ENCODE peak calls at places on chromosomes 3 and 15, in eight cellular contexts. S is AG10803, J is left ventricle myocardium inferior, K is uterus, G is heart left ventricle, Y is pancreas, U is fibroblast of the aortic adventitia, T is bronchial epithelial cell. N is an unnamed sample.

GRCh38 chr3:177875786-177876476 is 660.3 kb upstream of the KCNMB2 start:
- DNase-seq in S (peak; percentile 81), J (no peak), K (no peak), G (no peak), Y (no peak), U (peak; percentile 34), T (no peak), N (no peak)

GRCh38 chr15:45573961-45574629 is 13.1 kb upstream of the BLOC1S6 start:
- DNase-seq in S (peak; percentile 5), J (no peak), K (no peak), G (no peak), Y (no peak), U (peak; percentile 2), T (no peak), N (no peak)

GRCh38 chr15:73866481-73866880 is 6.9 kb upstream of the TBC1D21 start:
- DNase-seq in S (no peak), J (no peak), K (no peak), G (no peak), Y (no peak), U (no peak), T (no peak), N (no peak)

GRCh38 chr15:82540984-82541431 is 751 bp upstream of the RPS17 start:
- DNase-seq in S (no peak), J (no peak), K (peak; percentile 29), G (no peak), Y (no peak), U (peak; percentile 35), T (peak; percentile 40), N (peak; percentile 54)

GRCh38 chr3:72338942-72339749 is 509.1 kb downstream of the SHQ1 start:
- DNase-seq in S (peak; percentile 90), J (peak; percentile 22), K (peak; percentile 43), G (no peak), Y (no peak), U (peak; percentile 87), T (peak; percentile 96), N (peak; percentile 98)

GRCh38 chr15:61892140-61892539 is 168.1 kb downstream of the VPS13C start:
- DNase-seq in S (no peak), J (no peak), K (no peak), G (no peak), Y (no peak), U (no peak), T (no peak), N (no peak)

GRCh38 chr15:48101376-48101961 is 19.3 kb upstream of the SLC24A5 start:
- DNase-seq in S (no peak), J (no peak), K (no peak), G (no peak), Y (no peak), U (peak; percentile 9), T (no peak), N (no peak)

GRCh38 chr3:71066849-71067261 is 516.7 kb downstream of the FOXP1 start:
- DNase-seq in S (peak; percentile 59), J (no peak), K (no peak), G (no peak), Y (no peak), U (peak; percentile 71), T (peak; percentile 78), N (peak; percentile 69)

GRCh38 chr3:42668793-42669217 is 15.3 kb downstream of the ZBTB47 start:
- DNase-seq in S (peak; percentile 41), J (no peak), K (peak; percentile 13), G (no peak), Y (no peak), U (peak; percentile 36), T (peak; percentile 44), N (peak; percentile 65)

GRCh38 chr15:24676431-24676830 is 856 bp downstream of the NPAP1 start:
- DNase-seq in S (no peak), J (no peak), K (no peak), G (no peak), Y (no peak), U (no peak), T (no peak), N (no peak)

GRCh38 chr3:160403796-160404510 is 4.5 kb downstream of the SMC4 start:
- DNase-seq in S (no peak), J (no peak), K (no peak), G (no peak), Y (no peak), U (peak; percentile 51), T (no peak), N (peak; percentile 9)

GRCh38 chr3:173395073-173395411 is 2.5 kb upstream of the NLGN1 start:
- DNase-seq in S (no peak), J (peak; percentile 19), K (no peak), G (no peak), Y (no peak), U (no peak), T (peak; percentile 78), N (peak; percentile 62)

GRCh38 chr3:99482191-99482590 is 156.2 kb upstream of the COL8A1 start:
- DNase-seq in S (no peak), J (no peak), K (no peak), G (no peak), Y (no peak), U (no peak), T (peak; percentile 52), N (no peak)

GRCh38 chr15:74185949-74186348 is 12.4 kb downstream of the ISLR start:
- DNase-seq in S (no peak), J (peak; percentile 2), K (no peak), G (no peak), Y (no peak), U (no peak), T (peak; percentile 68), N (peak; percentile 72)

GRCh38 chr3:77051927-77052542 is 12.1 kb downstream of the ROBO2 start:
- DNase-seq in S (no peak), J (no peak), K (no peak), G (no peak), Y (no peak), U (no peak), T (no peak), N (no peak)

GRCh38 chr15:84981711-84982300 is at the start of gene PDE8A:
- DNase-seq in S (peak; percentile 54), J (peak; percentile 58), K (no peak), G (peak; percentile 29), Y (no peak), U (no peak), T (no peak), N (peak; percentile 50)

GRCh38 chr3:16504692-16505091 is 8.8 kb downstream of the RFTN1 start:
- DNase-seq in S (no peak), J (no peak), K (no peak), G (no peak), Y (no peak), U (no peak), T (no peak), N (no peak)

GRCh38 chr15:39931615-39932014 is 2.3 kb upstream of the EIF2AK4 start:
- DNase-seq in S (no peak), J (no peak), K (no peak), G (no peak), Y (no peak), U (no peak), T (no peak), N (no peak)

GRCh38 chr3:158152186-158152585 is 42.3 kb downstream of the RSRC1 start:
- DNase-seq in S (peak; percentile 59), J (no peak), K (no peak), G (no peak), Y (no peak), U (peak; percentile 54), T (peak; percentile 51), N (peak; percentile 51)

GRCh38 chr15:39193611-39194010 is 387.3 kb upstream of the THBS1 start:
- DNase-seq in S (peak; percentile 65), J (no peak), K (no peak), G (no peak), Y (no peak), U (no peak), T (no peak), N (no peak)

GRCh38 chr3:177475266-177475665 is 278.0 kb upstream of the TBL1XR1 start:
- DNase-seq in S (no peak), J (no peak), K (no peak), G (no peak), Y (no peak), U (no peak), T (no peak), N (no peak)

GRCh38 chr3:195543642-195544536 is 764 bp upstream of the PPP1R2 start:
- DNase-seq in S (no peak), J (no peak), K (peak; percentile 38), G (peak; percentile 32), Y (peak; percentile 63), U (peak; percentile 31), T (no peak), N (no peak)

GRCh38 chr3:4895848-4896247 is 83.4 kb upstream of the BHLHE40 start:
- DNase-seq in S (peak; percentile 67), J (no peak), K (peak; percentile 35), G (no peak), Y (no peak), U (peak; percentile 67), T (no peak), N (no peak)

GRCh38 chr3:52175416-52176187 is 21.4 kb upstream of the POC1A start:
- DNase-seq in S (no peak), J (no peak), K (no peak), G (no peak), Y (no peak), U (no peak), T (no peak), N (no peak)

GRCh38 chr15:48984811-48985352 is 21.2 kb upstream of the SHC4 start:
- DNase-seq in S (peak; percentile 67), J (no peak), K (no peak), G (no peak), Y (no peak), U (peak; percentile 42), T (no peak), N (no peak)

DNA sequence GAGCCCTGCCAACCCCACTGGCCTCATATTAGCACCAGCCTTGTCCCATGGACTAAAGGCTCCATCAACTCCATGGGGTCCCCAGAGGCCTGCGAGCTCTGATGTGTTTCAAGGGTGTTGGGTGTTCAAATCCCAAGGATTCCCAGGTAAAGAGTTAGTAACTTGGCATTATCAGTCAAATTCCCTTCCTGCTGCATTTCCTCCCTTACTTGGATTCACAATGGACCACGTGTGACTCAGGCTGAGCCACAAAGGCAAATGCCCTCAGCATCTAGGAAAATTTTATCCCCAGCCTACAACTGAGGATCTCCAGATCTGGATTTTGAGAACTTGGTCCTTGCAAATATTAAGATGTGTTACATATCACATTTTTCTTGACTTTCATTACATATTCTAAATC is 58.8 kb downstream of the GADL1 start:
- DNase-seq in S (no peak), J (no peak), K (no peak), G (no peak), Y (no peak), U (no peak), T (peak; percentile 12), N (peak; percentile 6)
- TF ChIP-seq CTCF in S (no peak), J (no peak), K (no peak), G (no peak), Y (no peak), U (no peak), T (no peak), N (no peak)

GRCh38 chr3:111318289-111318688 is 223.7 kb upstream of the CD96 start:
- DNase-seq in S (no peak), J (no peak), K (no peak), G (no peak), Y (no peak), U (no peak), T (no peak), N (no peak)
- H3K4me3 ChIP-seq in S (no peak overlapping the region), J (no peak overlapping the region), K (no peak overlapping the region), G (no peak overlapping the region), Y (no peak overlapping the region), U (no peak overlapping the region), T (no peak overlapping the region), N (no peak overlapping the region)

GRCh38 chr3:139909836-139910235 is 25.1 kb upstream of the CLSTN2 start:
- DNase-seq in S (no peak), J (no peak), K (no peak), G (no peak), Y (no peak), U (no peak), T (no peak), N (no peak)
- TF ChIP-seq CTCF in S (no peak), J (no peak), K (no peak), G (no peak), Y (no peak), U (no peak), T (no peak), N (no peak)

GRCh38 chr15:43517354-43518072 is at the start of gene MAP1A:
- DNase-seq in S (peak; percentile 72), J (peak; percentile 61), K (peak; percentile 53), G (peak; percentile 65), Y (no peak), U (peak; percentile 70), T (no peak), N (no peak)
- H3K4me3 ChIP-seq in S (peak within 1 kb of the TSS; percentile 98), J (peak within 1 kb of the TSS; percentile 66), K (peak within 1 kb of the TSS; percentile 38), G (peak within 1 kb of the TSS; percentile 60), Y (peak within 1 kb of the TSS; percentile 30), U (peak within 1 kb of the TSS; percentile 73), T (peak within 1 kb of the TSS; percentile 0), N (no peak within 1 kb of the TSS)